ENCODE peak calls at places on chromosome 20, in nine cellular contexts. V is CD8-positive, alpha-beta T cell; G is IMR-90; W is psoas muscle; Z is tibial artery; B is transverse colon; O is heart left ventricle; L is Peyer's patch; S is gastrocnemius medialis. C is an unnamed sample.

GRCh38 chr20:61886721-61887658 is 178.7 kb downstream of the TAF4 start:
- DNase-seq in V (peak; percentile 20), G (peak; percentile 35), W (peak; percentile 22), Z (no peak), B (no peak), O (no peak), L (no peak), S (no peak), C (no peak)

GRCh38 chr20:24795444-24795843 is 153.6 kb upstream of the CST7 start:
- DNase-seq in V (no peak), G (peak; percentile 1), W (no peak), Z (no peak), B (no peak), O (no peak), L (no peak), S (no peak), C (no peak)

GRCh38 chr20:4181956-4182945 is 166.9 kb upstream of the RNF24 start:
- DNase-seq in V (no peak), G (no peak), W (no peak), Z (no peak), B (no peak), O (no peak), L (no peak), S (no peak), C (no peak)

GRCh38 chr20:36507746-36508145 is 33.6 kb upstream of the MYL9 start:
- DNase-seq in V (no peak), G (no peak), W (no peak), Z (no peak), B (no peak), O (no peak), L (peak; percentile 26), S (no peak), C (no peak)

GRCh38 chr20:32960222-32960518 is 44.1 kb downstream of the SUN5 start:
- DNase-seq in V (no peak), G (no peak), W (no peak), Z (no peak), B (no peak), O (no peak), L (no peak), S (no peak), C (no peak)

GRCh38 chr20:62616728-62617621 is 25.3 kb upstream of the SLCO4A1 start:
- DNase-seq in V (peak; percentile 73), G (peak; percentile 49), W (peak; percentile 75), Z (peak; percentile 66), B (peak; percentile 80), O (peak; percentile 59), L (peak; percentile 82), S (peak; percentile 66), C (peak; percentile 66)

GRCh38 chr20:58692579-58693225 is at the start of gene NPEPL1:
- DNase-seq in V (peak; percentile 65), G (peak; percentile 67), W (peak; percentile 84), Z (no peak), B (peak; percentile 79), O (peak; percentile 79), L (peak; percentile 82), S (peak; percentile 58), C (peak; percentile 79)

GRCh38 chr20:21338291-21338690 is 35.2 kb downstream of the XRN2 start:
- DNase-seq in V (no peak), G (no peak), W (no peak), Z (no peak), B (no peak), O (no peak), L (no peak), S (no peak), C (no peak)

GRCh38 chr20:24684954-24685691 is 215.7 kb downstream of the SYNDIG1 start:
- DNase-seq in V (no peak), G (no peak), W (no peak), Z (peak; percentile 7), B (no peak), O (no peak), L (peak; percentile 30), S (no peak), C (no peak)

GRCh38 chr20:62332421-62332820 is 29.6 kb downstream of the ADRM1 start:
- DNase-seq in V (no peak), G (no peak), W (peak; percentile 13), Z (no peak), B (no peak), O (no peak), L (no peak), S (no peak), C (peak; percentile 10)

GRCh38 chr20:18326990-18327389 is 38.7 kb downstream of the ZNF133 start:
- DNase-seq in V (no peak), G (no peak), W (no peak), Z (no peak), B (no peak), O (no peak), L (no peak), S (no peak), C (no peak)

GRCh38 chr20:47150403-47151152 is 205.9 kb downstream of the ZMYND8 start:
- DNase-seq in V (no peak), G (peak; percentile 73), W (peak; percentile 53), Z (peak; percentile 66), B (peak; percentile 66), O (peak; percentile 45), L (peak; percentile 67), S (peak; percentile 49), C (peak; percentile 50)

GRCh38 chr20:47099749-47100515 is 205.3 kb downstream of the EYA2 start:
- DNase-seq in V (no peak), G (peak; percentile 33), W (peak; percentile 48), Z (peak; percentile 49), B (no peak), O (no peak), L (no peak), S (peak; percentile 49), C (peak; percentile 23)

GRCh38 chr20:37053230-37053950 is 42.4 kb downstream of the RBL1 start:
- DNase-seq in V (no peak), G (peak; percentile 57), W (no peak), Z (no peak), B (no peak), O (no peak), L (no peak), S (no peak), C (no peak)

GRCh38 chr20:402496-402885 is 5.6 kb upstream of the RBCK1 start:
- DNase-seq in V (no peak), G (no peak), W (no peak), Z (no peak), B (no peak), O (no peak), L (no peak), S (no peak), C (no peak)

GRCh38 chr20:57414867-57415592 is 23.8 kb downstream of the RBM38 start:
- DNase-seq in V (no peak), G (peak; percentile 28), W (no peak), Z (no peak), B (no peak), O (no peak), L (no peak), S (no peak), C (no peak)
- TF ChIP-seq CTCF in V (no peak), G (no peak), W (no peak), Z (no peak), B (no peak), O (no peak), L (no peak), S (no peak), C (no peak)

GRCh38 chr20:29878777-29879442 is 1378.6 kb upstream of the DEFB115 start:
- DNase-seq in V (peak; percentile 29), G (no peak), W (no peak), Z (no peak), B (peak; percentile 19), O (peak; percentile 8), L (no peak), S (no peak), C (peak; percentile 22)
- H3K9me3 ChIP-seq in V (no peaks in the 10 kb centered on the region), G (peaks cover 50% of the 10 kb centered on the region), W (no peaks in the 10 kb centered on the region), Z (no peaks in the 10 kb centered on the region), B (peaks cover 20% of the 10 kb centered on the region), O (no peaks in the 10 kb centered on the region), L (no peaks in the 10 kb centered on the region), S (no peaks in the 10 kb centered on the region), C (peaks cover 3% of the 10 kb centered on the region)

GRCh38 chr20:53734006-53734688 is 140.5 kb upstream of the ZNF217 start:
- DNase-seq in V (no peak), G (no peak), W (no peak), Z (no peak), B (no peak), O (no peak), L (no peak), S (no peak), C (no peak)
- H3K4me1 ChIP-seq in V (peaks cover 19% of the 10 kb centered on the region), G (peaks cover 18% of the 10 kb centered on the region), W (peaks cover 11% of the 10 kb centered on the region), Z (no peaks in the 10 kb centered on the region), B (peaks cover 9% of the 10 kb centered on the region), O (peaks cover 43% of the 10 kb centered on the region), L (no peaks in the 10 kb centered on the region), S (peaks cover 25% of the 10 kb centered on the region), C (peaks cover 29% of the 10 kb centered on the region)

DNA sequence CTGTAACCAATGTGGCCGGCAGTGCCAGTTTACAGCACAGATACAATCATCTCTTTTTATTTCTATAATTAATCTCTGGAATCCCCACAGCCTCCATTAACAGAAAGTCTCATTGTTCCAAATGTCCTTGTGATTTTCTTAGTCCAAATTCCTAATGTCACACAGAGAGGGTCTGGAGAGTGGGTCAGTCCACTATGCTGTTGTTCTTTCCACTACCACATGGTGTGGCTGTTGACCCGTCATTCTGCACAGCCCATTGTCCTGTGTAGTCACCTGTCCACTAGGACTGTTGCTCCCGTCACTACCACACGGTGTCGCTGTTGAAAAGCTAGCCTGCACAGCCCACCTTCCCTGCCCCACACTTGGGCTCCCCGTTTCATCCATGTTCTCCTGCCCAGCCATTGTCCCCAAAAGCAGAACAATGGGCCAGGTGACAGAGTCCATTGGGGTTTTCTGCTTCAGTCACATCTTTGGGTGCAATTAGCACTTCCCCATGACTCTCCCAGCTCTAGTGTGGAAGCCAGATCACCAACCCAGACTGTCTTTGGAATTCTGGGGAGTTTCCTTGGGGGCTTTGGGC is 8.6 kb upstream of the LBP start:
- DNase-seq in V (no peak), G (no peak), W (no peak), Z (no peak), B (no peak), O (no peak), L (peak; percentile 57), S (no peak), C (peak; percentile 28)
- TF ChIP-seq CTCF in V (no peak), G (peak; percentile 31), W (peak; percentile 29), Z (peak; percentile 28), B (peak; percentile 18), O (no peak), L (peak; percentile 64), S (no peak), C (peak; percentile 52)

DNA sequence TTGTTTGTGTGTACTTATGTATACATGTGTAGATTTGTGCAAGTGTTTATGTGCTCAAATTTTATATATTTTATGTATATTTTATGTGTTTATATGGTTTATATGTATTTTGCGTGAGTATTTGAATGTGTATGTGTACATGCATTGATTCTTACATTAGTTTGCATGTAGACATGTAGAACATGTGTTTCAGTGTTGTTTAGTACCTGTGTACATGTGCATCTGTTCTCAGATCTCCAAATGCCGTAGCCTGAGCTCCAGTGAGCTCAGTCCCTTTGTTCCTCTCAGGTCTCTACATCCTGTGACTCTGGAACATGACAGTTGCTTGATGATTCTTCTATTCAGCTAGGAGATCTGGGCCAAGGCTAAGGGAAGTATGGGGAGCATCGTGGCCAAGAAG is 4.5 kb upstream of the DEFB119 start:
- DNase-seq in V (no peak), G (no peak), W (no peak), Z (no peak), B (no peak), O (no peak), L (no peak), S (no peak), C (no peak)
- H3K9me3 ChIP-seq in V (no peaks in the 10 kb centered on the region), G (no peaks in the 10 kb centered on the region), W (no peaks in the 10 kb centered on the region), Z (no peaks in the 10 kb centered on the region), B (no peaks in the 10 kb centered on the region), O (no peaks in the 10 kb centered on the region), L (no peaks in the 10 kb centered on the region), S (no peaks in the 10 kb centered on the region), C (no peaks in the 10 kb centered on the region)